ENCODE peak calls at places on chromosome 14, in four cellular contexts. One of them, this sample, is unnamed.

GRCh38 chr14:92108345-92109254 is 2.2 kb upstream of the ATXN3 start:
- DNase-seq in stimulated activated CD4-positive, alpha-beta T cell treated with anti-CD3 and anti-CD28 coated beads, TNF-alpha, amount 100 ng/mL, for 4 hours: no peak
- DNase-seq in dermis blood vessel endothelial cell: no peak
- DNase-seq in neuronal stem cell: no peak
- DNase-seq in this sample: no peak

GRCh38 chr14:30719137-30719536 is 97.0 kb downstream of the SCFD1 start:
- DNase-seq in neuronal stem cell: no peak
- DNase-seq in dermis blood vessel endothelial cell: no peak
- DNase-seq in stimulated activated CD4-positive, alpha-beta T cell treated with anti-CD3 and anti-CD28 coated beads, TNF-alpha, amount 100 ng/mL, for 4 hours: no peak
- DNase-seq in this sample: no peak

GRCh38 chr14:68124885-68125731 is 305.5 kb downstream of the RAD51B start:
- DNase-seq in stimulated activated CD4-positive, alpha-beta T cell treated with anti-CD3 and anti-CD28 coated beads, TNF-alpha, amount 100 ng/mL, for 4 hours: no peak
- DNase-seq in neuronal stem cell: no peak
- DNase-seq in dermis blood vessel endothelial cell: peak; percentile 64
- DNase-seq in this sample: no peak

GRCh38 chr14:97539884-97540283 is 742.7 kb downstream of the VRK1 start:
- DNase-seq in dermis blood vessel endothelial cell: no peak
- DNase-seq in neuronal stem cell: no peak
- DNase-seq in stimulated activated CD4-positive, alpha-beta T cell treated with anti-CD3 and anti-CD28 coated beads, TNF-alpha, amount 100 ng/mL, for 4 hours: no peak
- DNase-seq in this sample: no peak

GRCh38 chr14:20583142-20583541 is 4.7 kb downstream of the RNASE11 start:
- DNase-seq in dermis blood vessel endothelial cell: no peak
- DNase-seq in neuronal stem cell: no peak
- DNase-seq in stimulated activated CD4-positive, alpha-beta T cell treated with anti-CD3 and anti-CD28 coated beads, TNF-alpha, amount 100 ng/mL, for 4 hours: no peak
- DNase-seq in this sample: no peak

GRCh38 chr14:96364911-96365310 is 1.6 kb downstream of the GSKIP start:
- DNase-seq in neuronal stem cell: no peak
- DNase-seq in stimulated activated CD4-positive, alpha-beta T cell treated with anti-CD3 and anti-CD28 coated beads, TNF-alpha, amount 100 ng/mL, for 4 hours: no peak
- DNase-seq in dermis blood vessel endothelial cell: no peak
- DNase-seq in this sample: no peak

GRCh38 chr14:71438684-71439083 is 493.5 kb upstream of the RGS6 start:
- DNase-seq in neuronal stem cell: no peak
- DNase-seq in stimulated activated CD4-positive, alpha-beta T cell treated with anti-CD3 and anti-CD28 coated beads, TNF-alpha, amount 100 ng/mL, for 4 hours: no peak
- DNase-seq in dermis blood vessel endothelial cell: no peak
- DNase-seq in this sample: no peak

GRCh38 chr14:104101651-104102281 is 16.3 kb downstream of the ASPG start:
- DNase-seq in neuronal stem cell: no peak
- DNase-seq in stimulated activated CD4-positive, alpha-beta T cell treated with anti-CD3 and anti-CD28 coated beads, TNF-alpha, amount 100 ng/mL, for 4 hours: no peak
- DNase-seq in dermis blood vessel endothelial cell: no peak
- DNase-seq in this sample: no peak

GRCh38 chr14:71905031-71905430 is 27.2 kb upstream of the RGS6 start:
- DNase-seq in neuronal stem cell: no peak
- DNase-seq in dermis blood vessel endothelial cell: no peak
- DNase-seq in stimulated activated CD4-positive, alpha-beta T cell treated with anti-CD3 and anti-CD28 coated beads, TNF-alpha, amount 100 ng/mL, for 4 hours: no peak
- DNase-seq in this sample: no peak

GRCh38 chr14:90487031-90487430 is 90.2 kb downstream of the CALM1 start:
- DNase-seq in dermis blood vessel endothelial cell: peak; percentile 85
- DNase-seq in neuronal stem cell: no peak
- DNase-seq in stimulated activated CD4-positive, alpha-beta T cell treated with anti-CD3 and anti-CD28 coated beads, TNF-alpha, amount 100 ng/mL, for 4 hours: no peak
- DNase-seq in this sample: no peak

GRCh38 chr14:96357216-96357615 is 5.9 kb downstream of the ATG2B start:
- DNase-seq in neuronal stem cell: no peak
- DNase-seq in stimulated activated CD4-positive, alpha-beta T cell treated with anti-CD3 and anti-CD28 coated beads, TNF-alpha, amount 100 ng/mL, for 4 hours: no peak
- DNase-seq in dermis blood vessel endothelial cell: no peak
- DNase-seq in this sample: no peak

GRCh38 chr14:57364659-57365450 is 25.5 kb upstream of the NAA30 start:
- DNase-seq in neuronal stem cell: no peak
- DNase-seq in stimulated activated CD4-positive, alpha-beta T cell treated with anti-CD3 and anti-CD28 coated beads, TNF-alpha, amount 100 ng/mL, for 4 hours: no peak
- DNase-seq in dermis blood vessel endothelial cell: no peak
- DNase-seq in this sample: no peak